ENCODE peak calls at places on chromosome 16, in ten cellular contexts. Y is neural crest cell, N is upper lobe of right lung, T is GM13976, G is A549, O is esophagus squamous epithelium, A is right lobe of liver, K is left lung, D is IMR-90, I is H1. R is an unnamed sample.

GRCh38 chr16:35751191-35751941 is 2292.0 kb downstream of the TP53TG3F start:
- DNase-seq in N (no peak), D (no peak), T (peak; percentile 18), O (no peak), Y (no peak), I (no peak), K (no peak), G (no peak), A (no peak), R (peak; percentile 75)

GRCh38 chr16:50944431-50944830 is 202.5 kb downstream of the CYLD start:
- DNase-seq in N (no peak), O (no peak), G (no peak), Y (no peak), I (no peak), T (no peak), D (no peak), A (no peak), K (no peak), R (no peak)

GRCh38 chr16:15404792-15405191 is 9.2 kb downstream of the MPV17L start:
- DNase-seq in O (no peak), Y (no peak), K (no peak), N (no peak), G (no peak), A (no peak), I (no peak), T (no peak), D (no peak), R (no peak)

GRCh38 chr16:58236231-58236690 is 38.4 kb upstream of the CSNK2A2 start:
- DNase-seq in I (peak; percentile 90), D (peak; percentile 51), N (peak; percentile 74), T (peak; percentile 69), O (no peak), G (peak; percentile 82), K (peak; percentile 67), A (peak; percentile 65), Y (peak; percentile 65), R (no peak)

GRCh38 chr16:3637371-3637923 is 17.0 kb upstream of the DNASE1 start:
- DNase-seq in D (peak; percentile 8), T (no peak), K (no peak), A (no peak), Y (no peak), N (no peak), O (no peak), G (no peak), I (no peak), R (peak; percentile 27)

GRCh38 chr16:56743840-56744239 is 13.9 kb downstream of the NUP93 start:
- DNase-seq in A (no peak), Y (no peak), G (no peak), T (no peak), O (no peak), D (peak; percentile 49), N (no peak), K (no peak), I (no peak), R (no peak)

GRCh38 chr16:87653234-87653633 is 50.9 kb downstream of the JPH3 start:
- DNase-seq in Y (no peak), A (no peak), T (peak; percentile 66), O (no peak), I (no peak), G (peak; percentile 60), K (no peak), D (peak; percentile 2), N (no peak), R (no peak)

GRCh38 chr16:68091604-68092261 is 6.6 kb downstream of the NFATC3 start:
- DNase-seq in D (peak; percentile 72), G (no peak), I (no peak), T (no peak), A (no peak), Y (no peak), O (no peak), N (no peak), K (no peak), R (no peak)

GRCh38 chr16:19167710-19168172 is 299 bp upstream of the SYT17 start:
- DNase-seq in K (peak; percentile 75), T (peak; percentile 93), G (peak; percentile 80), A (peak; percentile 85), Y (peak; percentile 72), D (peak; percentile 48), I (peak; percentile 84), N (peak; percentile 92), O (no peak), R (no peak)

GRCh38 chr16:13021996-13022395 is 120.6 kb downstream of the SHISA9 start:
- DNase-seq in G (no peak), A (no peak), I (no peak), N (no peak), T (no peak), D (no peak), K (no peak), Y (no peak), O (no peak), R (no peak)

GRCh38 chr16:50246299-50247122 is 19.8 kb upstream of the ADCY7 start:
- DNase-seq in N (no peak), D (no peak), I (peak; percentile 68), G (no peak), A (no peak), K (peak; percentile 56), O (no peak), T (peak; percentile 53), Y (peak; percentile 46), R (no peak)

GRCh38 chr16:30680326-30680725 is 18.6 kb upstream of the SRCAP start:
- DNase-seq in G (no peak), O (no peak), T (no peak), D (no peak), K (no peak), Y (no peak), A (no peak), N (no peak), I (no peak), R (no peak)

GRCh38 chr16:27421961-27422740 is 20.2 kb downstream of the IL21R start:
- DNase-seq in G (no peak), A (no peak), I (no peak), Y (no peak), T (no peak), N (no peak), D (no peak), O (no peak), K (no peak), R (no peak)
- TF ChIP-seq CTCF in G (no peak), A (no peak), I (no peak), Y (no peak), T (no peak), N (no peak), D (no peak), O (no peak), K (no peak), R (no peak)

GRCh38 chr16:77434365-77435239 is at the start of gene ADAMTS18:
- DNase-seq in D (no peak), A (no peak), T (peak; percentile 16), K (no peak), G (no peak), O (no peak), I (peak; percentile 63), Y (no peak), N (no peak), R (no peak)

GRCh38 chr16:77435240-77435819 is 496 bp upstream of the ADAMTS18 start:
- DNase-seq in Y (no peak), K (no peak), G (no peak), I (peak; percentile 50), O (no peak), A (no peak), D (no peak), T (no peak), N (no peak), R (no peak)

GRCh38 chr16:77434022-77434364 is 841 bp downstream of the ADAMTS18 start:
- DNase-seq in K (no peak), G (no peak), Y (no peak), I (no peak), O (no peak), N (no peak), A (no peak), T (no peak), D (no peak), R (no peak)

GRCh38 chr16:77439106-77439505 is 4.3 kb upstream of the ADAMTS18 start:
- DNase-seq in A (no peak), K (no peak), I (no peak), G (no peak), N (no peak), T (no peak), Y (no peak), O (no peak), D (no peak), R (no peak)

DNA sequence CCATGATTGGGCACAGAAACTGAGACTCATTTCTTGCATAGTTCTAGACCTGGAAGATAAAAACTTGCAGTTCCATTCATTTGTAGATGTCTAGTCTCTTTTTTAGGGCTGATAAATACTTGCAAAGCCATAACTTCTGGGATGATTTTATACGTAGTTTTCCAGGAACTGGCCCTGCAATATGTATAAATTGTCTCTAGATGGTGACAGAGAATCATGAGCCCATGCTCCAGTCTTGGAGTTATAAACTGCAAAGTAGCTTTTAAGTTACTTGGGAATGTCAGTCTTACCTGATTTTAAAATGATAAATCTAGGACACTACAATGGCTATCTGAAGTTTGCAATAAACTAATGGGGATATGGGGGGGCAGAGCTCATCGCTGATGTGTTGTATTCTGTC is 3.0 kb upstream of the ADAMTS18 start:
- DNase-seq in O (no peak), Y (no peak), T (no peak), N (no peak), I (no peak), D (no peak), K (no peak), A (no peak), G (no peak), R (no peak)
- TF ChIP-seq CTCF in O (no peak), Y (peak; percentile 42), T (no peak), N (no peak), I (peak; percentile 52), D (no peak), K (no peak), A (peak; percentile 6), G (peak; percentile 23), R (no peak)

GRCh38 chr16:84950906-84951305 is 60.4 kb downstream of the ZDHHC7 start:
- DNase-seq in K (no peak), Y (peak; percentile 31), I (no peak), A (no peak), O (no peak), T (no peak), N (no peak), D (no peak), G (peak; percentile 51), R (no peak)
- TF ChIP-seq CTCF in K (no peak), Y (peak; percentile 30), I (peak; percentile 44), A (no peak), O (no peak), T (no peak), N (peak; percentile 23), D (peak; percentile 15), G (peak; percentile 19), R (peak; percentile 9)

DNA sequence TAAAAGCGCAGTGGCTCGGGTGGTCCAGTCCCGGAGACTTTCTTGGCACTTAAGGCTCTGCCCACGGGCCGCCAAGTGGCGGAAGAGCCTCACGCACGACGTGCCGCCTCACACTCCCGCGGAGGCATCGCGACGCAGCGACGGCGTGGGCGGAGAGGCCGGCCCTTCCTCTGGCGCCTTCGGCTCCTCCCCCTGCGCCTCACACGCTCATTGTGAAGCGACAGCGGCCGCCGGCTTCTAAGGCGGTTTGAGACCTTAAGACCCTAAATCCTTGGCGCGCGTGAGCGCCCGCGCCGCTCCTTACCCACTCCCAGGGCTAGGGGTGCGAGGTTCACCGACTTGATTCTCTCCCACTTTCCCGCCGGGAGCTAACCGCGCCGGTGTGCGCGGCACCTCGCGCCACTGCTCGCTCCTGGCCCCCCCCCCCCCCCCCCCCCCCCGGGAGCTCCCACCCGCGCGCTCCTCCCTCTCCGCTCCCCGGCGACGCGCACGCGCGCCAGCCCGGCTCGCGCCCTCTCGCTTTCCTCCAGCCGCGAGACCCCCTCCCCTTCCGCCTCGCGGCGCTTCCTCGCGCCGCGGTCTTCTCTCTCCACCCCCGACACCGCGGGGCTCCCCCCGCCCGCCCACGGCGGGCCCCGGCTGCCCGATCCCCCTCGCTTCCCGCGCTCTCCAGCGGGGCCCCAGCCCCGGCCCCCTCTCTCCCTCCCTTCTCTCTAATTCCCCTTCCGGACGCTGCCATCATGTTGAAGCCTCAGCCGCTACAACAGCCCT is at the start of gene ATXN2L:
- DNase-seq in I (peak; percentile 87), N (peak; percentile 98), G (peak; percentile 75), K (peak; percentile 96), Y (peak; percentile 87), T (peak; percentile 92), A (peak; percentile 96), O (peak; percentile 63), D (peak; percentile 96), R (peak; percentile 98)
- TF ChIP-seq CTCF in I (no peak), N (no peak), G (no peak), K (peak; percentile 35), Y (peak; percentile 14), T (no peak), A (no peak), O (peak; percentile 51), D (peak; percentile 20), R (no peak)